ENCODE peak calls at places on chromosomes 16 and 17, in four cellular contexts. V is NT2/D1, C is mesenchymal stem cell, R is choroid plexus epithelial cell. A is an unnamed sample.

GRCh38 chr17:39627717-39628516 is 1.2 kb downstream of the PPP1R1B start:
- DNase-seq in V (no peak), C (no peak), R (no peak), A (no peak)

GRCh38 chr17:57432507-57433277 is 176.4 kb downstream of the MSI2 start:
- DNase-seq in V (peak), C (peak), R (no peak), A (no peak)

GRCh38 chr17:41965694-41966375 is 760 bp upstream of the CNP start:
- DNase-seq in V (no peak), C (peak), R (peak), A (peak)

GRCh38 chr16:85847681-85848601 is 48.4 kb downstream of the COX4I1 start:
- DNase-seq in V (no peak), C (no peak), R (no peak), A (no peak)

GRCh38 chr16:15983898-15984297 is 34.5 kb downstream of the ABCC1 start:
- DNase-seq in V (no peak), C (peak), R (peak), A (peak)

GRCh38 chr16:64417711-64418227 is 704.1 kb downstream of the CDH11 start:
- DNase-seq in V (no peak), C (peak), R (peak), A (peak)

GRCh38 chr17:3965123-3965800 is 1.0 kb upstream of the ATP2A3 start:
- DNase-seq in V (peak), C (peak), R (peak), A (peak)

GRCh38 chr17:30291571-30292489 is at the start of gene BLMH:
- DNase-seq in V (peak), C (peak), R (peak), A (peak)

GRCh38 chr16:14062261-14062660 is 8.9 kb upstream of the MRTFB start:
- DNase-seq in V (no peak), C (no peak), R (no peak), A (no peak)

GRCh38 chr16:81164958-81165357 is 68.8 kb upstream of the GCSH start:
- DNase-seq in V (no peak), C (no peak), R (no peak), A (no peak)

GRCh38 chr17:27247071-27247957 is 46.6 kb upstream of the WSB1 start:
- DNase-seq in V (no peak), C (peak), R (peak), A (peak)

GRCh38 chr16:2532494-2533141 is 1.4 kb upstream of the CEMP1 start:
- DNase-seq in V (no peak), C (peak), R (peak), A (peak)

GRCh38 chr16:66207139-66207863 is 159.2 kb upstream of the CDH5 start:
- DNase-seq in V (no peak), C (no peak), R (no peak), A (peak)

GRCh38 chr16:25210758-25211157 is 6.0 kb upstream of the AQP8 start:
- DNase-seq in V (no peak), C (peak), R (peak), A (peak)

GRCh38 chr17:80952291-80952690 is 39.4 kb upstream of the CHMP6 start:
- DNase-seq in V (no peak), C (no peak), R (no peak), A (no peak)

GRCh38 chr17:73706858-73707257 is 62.6 kb upstream of the SDK2 start:
- DNase-seq in V (no peak), C (no peak), R (no peak), A (no peak)

GRCh38 chr16:17403156-17403809 is 67.5 kb downstream of the XYLT1 start:
- DNase-seq in V (no peak), C (no peak), R (no peak), A (no peak)

GRCh38 chr16:27432600-27432957 is 30.6 kb downstream of the IL21R start:
- DNase-seq in V (no peak), C (peak), R (peak), A (peak)

GRCh38 chr16:87602005-87602790 is at the start of gene JPH3:
- DNase-seq in V (no peak), C (no peak), R (no peak), A (no peak)

GRCh38 chr17:28745777-28746473 is 2.1 kb downstream of the TRAF4 start:
- DNase-seq in V (no peak), C (no peak), R (no peak), A (no peak)

GRCh38 chr17:82548681-82549303 is 29.3 kb downstream of the FOXK2 start:
- DNase-seq in V (no peak), C (no peak), R (peak), A (no peak)

GRCh38 chr16:82979406-82980111 is 352.8 kb downstream of the CDH13 start:
- DNase-seq in V (no peak), C (no peak), R (no peak), A (no peak)

GRCh38 chr17:34412534-34412933 is 49.5 kb upstream of the CCL1 start:
- DNase-seq in V (no peak), C (no peak), R (no peak), A (no peak)

GRCh38 chr16:78461496-78461938 is 362.1 kb downstream of the WWOX start:
- DNase-seq in V (no peak), C (no peak), R (peak), A (no peak)

GRCh38 chr17:78572277-78573205 is 4.7 kb downstream of the DNAH17 start:
- DNase-seq in V (no peak), C (no peak), R (no peak), A (no peak)

GRCh38 chr17:75124041-75124818 is 7.3 kb downstream of the NT5C start:
- DNase-seq in V (no peak), C (peak), R (peak), A (peak)

GRCh38 chr16:66250686-66251405 is 115.6 kb upstream of the CDH5 start:
- DNase-seq in V (peak), C (peak), R (peak), A (peak)

GRCh38 chr16:7871371-7871770 is 538.7 kb downstream of the RBFOX1 start:
- DNase-seq in V (no peak), C (no peak), R (no peak), A (no peak)

GRCh38 chr16:60214321-60214720 is 1480.2 kb upstream of the GOT2 start:
- DNase-seq in V (no peak), C (no peak), R (no peak), A (no peak)

DNA sequence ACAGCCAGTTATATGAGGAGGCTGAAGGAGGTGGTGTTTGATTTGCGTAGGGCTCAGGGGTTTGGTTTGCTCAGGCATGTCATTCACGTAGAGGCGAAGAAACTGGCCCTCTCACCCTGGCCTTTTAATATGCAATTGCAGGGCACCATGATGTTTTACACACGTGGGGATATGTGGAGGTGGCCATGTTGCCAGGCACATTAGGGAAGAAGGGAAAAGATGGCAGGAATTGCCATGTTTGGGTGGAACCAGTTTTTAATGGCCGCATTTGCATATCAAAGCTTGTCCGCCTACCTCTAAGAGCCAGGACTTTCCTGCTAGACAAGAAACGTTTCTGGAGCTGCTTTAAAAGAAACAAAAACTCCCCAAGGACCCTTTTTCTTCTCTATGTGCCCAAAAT is 1483.7 kb upstream of the GOT2 start:
- DNase-seq in V (no peak), C (no peak), R (no peak), A (no peak)
- H3K4me3 ChIP-seq in V (no peak), C (no peak), R (no peak), A (no peak)

DNA sequence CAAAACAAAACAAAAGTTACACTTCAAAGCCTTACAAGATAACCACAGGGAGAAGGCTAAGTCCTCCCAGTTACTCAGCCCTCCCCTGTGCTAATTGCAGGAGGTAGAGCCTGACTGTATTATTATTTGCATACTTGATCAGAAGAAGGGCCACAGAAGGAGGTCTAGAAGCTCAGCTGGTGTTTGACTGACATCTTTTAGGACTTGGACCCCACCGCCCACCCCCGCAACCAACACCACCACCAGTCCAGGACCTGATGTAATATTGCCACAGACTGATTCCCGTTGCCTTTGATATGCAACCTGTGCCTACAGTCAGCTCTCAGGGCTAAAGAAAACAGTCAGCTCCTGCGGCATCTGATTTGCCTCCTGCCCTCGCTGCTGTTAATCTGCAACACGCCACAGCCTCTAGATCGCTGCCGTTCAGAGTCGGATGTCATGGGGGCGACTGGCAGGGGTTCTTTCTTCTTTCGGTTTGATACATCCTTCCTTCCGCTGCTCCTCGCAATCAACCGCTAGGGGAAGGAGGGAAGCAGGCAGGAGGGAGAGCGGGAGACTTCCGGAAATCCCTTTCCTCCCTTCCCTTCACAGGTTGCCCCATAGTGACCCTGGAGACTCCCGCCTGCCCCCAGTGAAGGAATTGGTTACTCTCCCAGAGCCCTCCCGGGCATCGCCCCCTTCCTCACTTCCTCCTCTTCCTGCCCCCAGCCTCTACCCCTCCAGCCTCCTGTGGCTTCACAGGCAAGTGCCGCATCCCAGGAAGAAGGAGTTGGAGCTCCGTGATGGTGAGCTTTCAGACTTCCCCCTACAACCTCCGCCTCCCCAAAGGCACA is 90.5 kb upstream of the SOX9 start:
- DNase-seq in V (peak), C (peak), R (peak), A (peak)
- H3K4me3 ChIP-seq in V (peak), C (peak), R (peak), A (peak)

DNA sequence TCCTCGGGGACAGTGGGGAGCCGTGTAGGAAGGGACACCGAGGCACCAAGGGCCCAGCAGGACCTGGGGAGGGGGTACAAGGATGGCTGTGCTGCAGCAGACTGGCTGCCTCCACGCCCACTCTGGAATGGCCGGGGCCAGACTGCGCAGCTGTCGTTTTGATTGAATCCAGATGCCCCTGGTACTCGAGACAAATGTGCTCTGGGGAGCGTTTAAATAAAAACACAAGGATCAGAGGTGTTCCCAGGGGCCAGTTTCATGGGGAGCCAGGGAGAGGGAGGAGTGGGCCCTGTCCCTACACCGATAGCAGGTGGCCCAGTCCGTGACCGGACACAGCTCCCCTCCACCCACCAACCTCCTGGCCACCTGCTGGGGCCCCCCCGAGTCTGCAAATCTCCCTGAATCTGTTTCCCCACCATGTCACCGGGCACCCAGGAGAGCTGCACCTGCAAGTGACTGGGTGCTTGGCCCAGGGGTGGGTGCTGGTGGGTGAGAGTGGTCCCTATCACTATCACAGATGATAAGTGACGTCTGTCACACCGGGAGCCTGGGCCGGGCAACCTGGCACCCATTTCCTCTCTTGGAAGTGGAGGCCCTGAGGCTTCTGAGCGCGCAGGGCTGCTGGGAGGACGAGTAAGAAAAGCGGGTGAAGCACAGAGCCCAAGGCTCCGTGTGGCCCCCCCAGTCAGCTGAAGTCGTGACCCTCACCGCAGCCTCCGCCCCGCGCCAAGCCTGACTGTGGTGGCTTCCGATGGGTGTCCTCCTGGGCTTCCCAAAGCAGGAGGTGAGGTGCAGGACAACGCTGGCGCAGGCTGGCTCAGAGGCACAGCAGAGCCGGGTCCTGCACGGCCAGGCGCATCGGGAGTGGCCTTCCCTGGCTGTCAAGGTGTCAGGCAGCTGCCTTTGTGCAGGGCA is 21.2 kb upstream of the ACSF3 start:
- DNase-seq in V (no peak), C (peak), R (no peak), A (peak)
- H3K4me3 ChIP-seq in V (no peak), C (no peak), R (no peak), A (no peak)

GRCh38 chr17:37090941-37091340 is 142.2 kb downstream of the AATF start:
- DNase-seq in V (no peak), C (no peak), R (no peak), A (no peak)
- H3K4me3 ChIP-seq in V (no peak), C (no peak), R (no peak), A (no peak)

GRCh38 chr17:49357516-49357915 is 4.5 kb downstream of the ZNF652 start:
- DNase-seq in V (no peak), C (no peak), R (no peak), A (no peak)
- H3K4me3 ChIP-seq in V (no peak), C (no peak), R (no peak), A (no peak)

DNA sequence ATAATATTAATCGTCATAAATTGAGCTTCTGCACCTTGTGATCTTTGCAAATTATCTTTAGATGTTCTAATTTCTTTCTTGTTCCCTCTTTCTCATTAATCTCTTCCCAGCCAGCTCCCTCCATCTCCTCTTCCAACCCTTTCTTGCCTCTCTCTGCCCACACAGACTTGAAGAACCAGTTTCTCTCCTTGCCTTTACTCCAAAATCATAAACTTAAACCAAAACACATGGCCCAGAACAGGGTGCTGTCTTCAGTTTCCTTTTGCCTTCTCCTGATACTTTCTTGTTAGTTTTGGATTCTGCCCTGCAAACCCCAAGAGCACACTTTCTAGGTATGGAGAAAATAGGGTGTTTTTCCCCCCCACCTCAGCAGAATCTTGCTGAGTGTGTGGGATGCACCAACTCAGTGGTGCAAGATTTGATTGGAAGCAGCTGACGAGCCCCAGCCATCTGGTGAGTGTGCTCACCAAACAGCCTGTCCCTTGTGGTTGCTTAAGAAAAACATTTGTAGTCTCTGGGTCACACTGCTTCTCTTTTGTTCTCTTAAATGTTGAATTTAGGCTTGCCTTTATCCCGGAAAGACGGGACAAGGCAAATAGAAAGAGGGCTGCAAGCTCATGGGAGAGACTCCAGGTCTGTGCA is 175.8 kb upstream of the MAF start:
- DNase-seq in V (no peak), C (peak), R (peak), A (peak)
- H3K4me3 ChIP-seq in V (no peak), C (no peak), R (no peak), A (no peak)

DNA sequence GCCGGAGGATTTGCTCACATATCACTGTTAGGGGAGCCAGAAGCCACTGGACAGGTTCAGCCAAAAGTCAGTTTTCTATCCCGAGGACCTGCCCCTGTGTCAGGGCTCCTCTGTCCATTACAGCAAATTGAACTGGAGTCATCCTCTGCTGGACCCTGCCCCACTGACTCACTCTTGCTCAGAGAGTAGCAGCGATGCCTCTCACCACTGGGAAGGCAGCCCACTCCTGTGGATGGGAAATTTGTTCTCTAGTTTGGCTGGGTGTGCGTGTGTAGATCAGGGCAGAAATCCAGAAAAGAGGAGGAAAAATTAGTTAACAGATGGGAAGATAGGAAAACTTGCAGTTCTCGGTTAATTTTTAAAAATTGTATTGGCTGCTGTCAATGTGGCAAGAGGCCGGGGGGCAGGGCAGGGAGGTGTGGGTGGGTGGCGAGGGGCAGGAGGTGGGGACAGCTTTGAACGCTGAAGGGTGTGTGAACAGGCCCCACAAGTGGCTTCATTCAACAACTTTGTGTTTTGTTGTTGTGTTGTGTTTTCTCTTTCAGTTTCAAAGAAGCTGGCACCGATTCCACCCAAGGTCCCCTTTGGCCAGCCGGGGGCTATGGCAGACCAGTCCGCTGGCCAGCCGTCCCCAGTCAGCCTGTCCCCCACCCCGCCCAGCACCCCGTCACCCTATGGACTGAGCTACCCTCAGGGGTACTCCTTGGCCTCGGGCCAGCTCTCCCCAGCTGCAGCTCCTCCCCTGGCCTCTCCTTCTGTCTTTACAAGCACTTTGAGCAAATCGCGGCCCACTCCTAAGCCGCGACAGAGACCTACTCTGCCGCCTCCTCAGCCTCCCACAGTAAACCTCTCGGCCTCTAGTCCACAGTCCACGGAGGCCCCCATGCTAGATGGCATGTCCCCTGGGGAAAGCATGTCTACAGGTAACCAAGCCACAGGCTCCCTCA is 33.6 kb downstream of the ELAC2 start:
- DNase-seq in V (no peak), C (no peak), R (peak), A (peak)
- H3K4me3 ChIP-seq in V (no peak), C (no peak), R (no peak), A (peak)

GRCh38 chr17:17719966-17720543 is 38.8 kb downstream of the RAI1 start:
- DNase-seq in V (no peak), C (no peak), R (no peak), A (no peak)

GRCh38 chr17:17722081-17722905 is 41.0 kb downstream of the RAI1 start:
- DNase-seq in V (no peak), C (peak), R (peak), A (no peak)

GRCh38 chr17:17722906-17723353 is 41.7 kb downstream of the RAI1 start:
- DNase-seq in V (no peak), C (no peak), R (no peak), A (no peak)

GRCh38 chr17:17719199-17719940 is 38.1 kb downstream of the RAI1 start:
- DNase-seq in V (no peak), C (no peak), R (no peak), A (no peak)

DNA sequence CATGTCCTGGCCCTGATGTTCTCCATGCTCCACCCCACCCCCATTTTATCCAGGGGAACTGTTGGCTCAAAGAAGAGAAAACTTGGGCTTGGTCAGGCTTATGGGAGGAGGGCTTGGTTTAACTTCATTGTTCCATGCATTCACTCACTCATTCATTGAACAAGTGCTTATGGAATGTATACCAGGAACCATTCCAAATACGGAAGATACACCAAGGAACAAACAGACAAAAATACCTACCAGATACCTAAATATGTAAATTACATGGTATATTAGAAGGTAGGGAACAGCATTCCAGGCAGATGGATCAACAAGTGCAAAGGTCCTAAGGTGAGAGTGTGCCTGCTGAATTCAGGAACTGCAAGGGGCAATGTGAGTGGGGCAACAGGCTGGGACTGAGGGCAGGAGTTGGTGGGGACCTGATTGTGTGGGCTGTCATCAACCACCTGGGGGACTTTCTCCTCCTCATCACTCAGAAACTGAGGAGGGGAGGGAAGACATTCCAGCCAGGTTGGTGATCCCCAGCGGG is 39.9 kb downstream of the RAI1 start:
- DNase-seq in V (no peak), C (no peak), R (no peak), A (no peak)
- H3K4me3 ChIP-seq in V (no peak), C (no peak), R (no peak), A (no peak)

GRCh38 chr17:15944720-15945492 is at the start of gene ADORA2B:
- DNase-seq in V (peak), C (peak), R (peak), A (peak)

GRCh38 chr17:15947331-15947730 is 2.4 kb downstream of the ADORA2B start:
- DNase-seq in V (no peak), C (peak), R (no peak), A (peak)

GRCh38 chr17:15945493-15946209 is 721 bp downstream of the ADORA2B start:
- DNase-seq in V (no peak), C (peak), R (peak), A (peak)

GRCh38 chr17:15947976-15948752 is 3.2 kb downstream of the ADORA2B start:
- DNase-seq in V (no peak), C (no peak), R (no peak), A (no peak)

GRCh38 chr17:15946611-15947120 is 1.7 kb downstream of the ADORA2B start:
- DNase-seq in V (no peak), C (peak), R (no peak), A (peak)
- H3K4me3 ChIP-seq in V (peak), C (no peak), R (peak), A (peak)

A was measured in cardiac fibroblast.